ENCODE peak calls at places on chromosome 22, in six cellular contexts. F, M, N, Q, K and U are unnamed samples. For H3K4me1 and H3K36me3, the result is how much of the 10 kb centered on the place peaks cover.

GRCh38 chr22:21102659-21103267 is 57.0 kb downstream of the LRRC74B start:
- DNase-seq in F (peak), M (peak), N (peak), Q (peak), K (peak), U (no peak)

GRCh38 chr22:49352361-49353169 is 475.1 kb downstream of the BRD1 start:
- DNase-seq in F (no peak), M (no peak), N (no peak), Q (no peak), K (no peak), U (no peak)

GRCh38 chr22:27809226-27809625 is 7.7 kb upstream of the MN1 start:
- DNase-seq in F (no peak), M (no peak), N (no peak), Q (no peak), K (no peak), U (no peak)

GRCh38 chr22:48244388-48245118 is 1482.1 kb downstream of the TBC1D22A start:
- DNase-seq in F (no peak), M (no peak), N (no peak), Q (no peak), K (no peak), U (no peak)

GRCh38 chr22:49413551-49413950 is 414.1 kb downstream of the BRD1 start:
- DNase-seq in F (no peak), M (no peak), N (no peak), Q (no peak), K (no peak), U (no peak)

GRCh38 chr22:49360746-49361145 is 466.9 kb downstream of the BRD1 start:
- DNase-seq in F (no peak), M (no peak), N (no peak), Q (no peak), K (no peak), U (no peak)

GRCh38 chr22:31891366-31892079 is 52.8 kb upstream of the YWHAH start:
- DNase-seq in F (no peak), M (no peak), N (peak), Q (no peak), K (no peak), U (no peak)

GRCh38 chr22:44012172-44012571 is 11.9 kb upstream of the PARVB start:
- DNase-seq in F (no peak), M (no peak), N (no peak), Q (no peak), K (no peak), U (no peak)

GRCh38 chr22:20549232-20549841 is 41.9 kb downstream of the MED15 start:
- DNase-seq in F (peak), M (peak), N (peak), Q (no peak), K (no peak), U (no peak)

GRCh38 chr22:38490915-38491314 is 15.2 kb downstream of the DDX17 start:
- DNase-seq in F (no peak), M (no peak), N (peak), Q (peak), K (peak), U (no peak)

GRCh38 chr22:24101966-24102365 is 79.3 kb upstream of the SUSD2 start:
- DNase-seq in F (no peak), M (no peak), N (no peak), Q (no peak), K (peak), U (no peak)

GRCh38 chr22:43848366-43849171 is 13.7 kb downstream of the SULT4A1 start:
- DNase-seq in F (no peak), M (no peak), N (peak), Q (no peak), K (no peak), U (no peak)

GRCh38 chr22:28051787-28052356 is 132.8 kb upstream of the PITPNB start:
- DNase-seq in F (peak), M (no peak), N (peak), Q (peak), K (peak), U (no peak)

GRCh38 chr22:38751422-38752346 is 4.1 kb downstream of the SUN2 start:
- DNase-seq in F (peak), M (peak), N (no peak), Q (peak), K (peak), U (peak)

GRCh38 chr22:22380098-22381030 is 128.2 kb downstream of the ZNF280B start:
- DNase-seq in F (no peak), M (no peak), N (no peak), Q (no peak), K (no peak), U (no peak)

GRCh38 chr22:29757096-29757495 is 9.7 kb downstream of the ZMAT5 start:
- DNase-seq in F (no peak), M (no peak), N (no peak), Q (no peak), K (no peak), U (no peak)

GRCh38 chr22:29003975-29004646 is 57.5 kb downstream of the C22orf31 start:
- DNase-seq in F (no peak), M (no peak), N (no peak), Q (peak), K (no peak), U (no peak)

GRCh38 chr22:31227186-31227585 is 15.1 kb downstream of the LIMK2 start:
- DNase-seq in F (no peak), M (no peak), N (peak), Q (no peak), K (no peak), U (no peak)

GRCh38 chr22:28052818-28053217 is 133.8 kb upstream of the PITPNB start:
- DNase-seq in F (no peak), M (no peak), N (no peak), Q (no peak), K (no peak), U (no peak)

GRCh38 chr22:44088976-44089570 is 65.0 kb downstream of the PARVB start:
- DNase-seq in F (no peak), M (no peak), N (no peak), Q (no peak), K (peak), U (no peak)

GRCh38 chr22:33737662-33738061 is 182.6 kb downstream of the LARGE1 start:
- DNase-seq in F (no peak), M (no peak), N (no peak), Q (no peak), K (no peak), U (no peak)

GRCh38 chr22:43262990-43263644 is 76.2 kb upstream of the TTLL12 start:
- DNase-seq in F (no peak), M (peak), N (peak), Q (no peak), K (no peak), U (no peak)

GRCh38 chr22:49767355-49768062 is 60.2 kb downstream of the BRD1 start:
- DNase-seq in F (peak), M (no peak), N (peak), Q (no peak), K (no peak), U (no peak)

GRCh38 chr22:22428222-22429098 is 80.1 kb downstream of the ZNF280B start:
- DNase-seq in F (no peak), M (no peak), N (no peak), Q (no peak), K (no peak), U (no peak)

GRCh38 chr22:16974298-16975084 is 33.5 kb downstream of the GAB4 start:
- DNase-seq in F (no peak), M (no peak), N (no peak), Q (peak), K (no peak), U (no peak)

GRCh38 chr22:36049678-36049997 is 21.0 kb upstream of the RBFOX2 start:
- DNase-seq in F (no peak), M (no peak), N (no peak), Q (no peak), K (no peak), U (no peak)

GRCh38 chr22:35561796-35562526 is 21.3 kb downstream of the RASD2 start:
- DNase-seq in F (no peak), M (no peak), N (peak), Q (no peak), K (no peak), U (no peak)

GRCh38 chr22:25762147-25762546 is 20.2 kb downstream of the MYO18B start:
- DNase-seq in F (no peak), M (no peak), N (peak), Q (no peak), K (no peak), U (no peak)

GRCh38 chr22:34886391-34886790 is 179.6 kb upstream of the ISX start:
- DNase-seq in F (no peak), M (no peak), N (no peak), Q (no peak), K (no peak), U (no peak)

GRCh38 chr22:48719978-48720661 is 1107.6 kb downstream of the BRD1 start:
- DNase-seq in F (no peak), M (no peak), N (no peak), Q (no peak), K (no peak), U (no peak)

GRCh38 chr22:36160499-36160942 is at the start of gene APOL3:
- DNase-seq in F (peak), M (peak), N (peak), Q (peak), K (peak), U (no peak)

DNA sequence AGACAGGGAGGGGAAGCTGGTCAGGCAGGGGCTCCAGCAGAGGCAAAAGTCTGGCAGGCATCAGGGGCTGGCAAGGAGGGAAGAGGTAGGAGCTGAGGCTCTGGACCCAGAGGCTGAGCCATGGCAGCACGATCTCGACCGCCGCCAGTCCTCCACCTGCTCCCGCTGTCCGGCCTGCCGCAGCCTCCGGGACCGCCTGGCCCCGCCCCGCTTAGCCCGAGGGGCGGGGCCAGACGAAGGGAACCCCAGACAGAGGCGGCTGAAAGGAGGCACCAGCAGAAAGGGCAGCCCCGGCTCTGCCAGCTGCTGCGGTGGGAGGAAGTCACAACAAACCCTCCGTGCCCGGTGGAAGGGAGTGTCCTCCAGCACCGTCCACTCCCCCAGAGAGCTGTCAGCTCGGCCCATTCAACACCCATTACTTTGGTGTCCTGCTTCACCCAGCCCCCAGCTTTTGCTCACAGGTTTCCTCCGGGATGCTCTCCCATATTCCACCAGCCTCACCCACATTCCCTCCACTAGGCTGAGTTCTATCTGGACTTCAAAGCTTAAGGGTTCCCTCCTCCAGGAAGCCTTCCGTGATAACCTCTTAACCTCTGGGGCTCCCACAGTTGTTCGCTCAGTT is at the start of gene MFNG:
- DNase-seq in F (peak), M (peak), N (peak), Q (peak), K (peak), U (peak)
- H3K4me3 ChIP-seq in F (peak), M (peak), N (no peak), Q (peak), K (peak), U (peak)

DNA sequence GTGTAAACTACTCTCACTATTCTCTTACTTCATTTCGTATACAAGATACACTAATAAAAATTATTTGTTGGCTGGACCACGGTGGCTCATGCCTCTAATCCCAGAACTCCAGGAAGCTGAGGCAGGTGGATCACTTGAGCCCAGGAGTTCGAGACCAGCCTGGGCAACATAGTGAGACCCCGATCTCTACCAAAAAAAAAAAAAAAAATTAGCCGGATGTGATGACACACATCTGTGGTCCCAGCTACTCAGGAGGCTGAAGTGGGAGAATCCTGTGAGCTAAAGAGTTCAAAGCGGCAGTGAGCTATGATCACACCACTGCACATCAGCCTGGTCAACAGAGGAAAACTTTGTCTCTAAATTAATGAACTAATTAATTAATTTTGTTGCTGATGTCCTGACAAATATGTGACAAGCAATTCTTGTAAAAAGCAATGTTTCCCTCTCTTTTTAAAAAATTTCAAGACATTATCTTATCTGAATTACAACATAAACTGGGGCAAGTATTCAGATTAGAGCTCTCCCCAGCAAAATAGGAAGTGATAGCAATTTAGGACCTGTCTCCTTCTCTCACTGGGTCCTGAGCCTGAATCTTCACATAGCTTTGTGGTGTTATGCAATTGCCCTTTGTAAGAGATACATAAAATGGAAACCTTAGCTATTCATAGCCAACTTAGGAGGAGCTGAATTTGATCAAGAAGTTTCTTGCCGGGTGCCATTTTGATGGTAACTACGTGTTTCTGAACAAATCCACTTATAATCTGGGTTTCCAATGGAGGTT is 17.6 kb upstream of the TMA7B start:
- DNase-seq in F (no peak), M (no peak), N (peak), Q (no peak), K (no peak), U (no peak)
- H3K4me1 ChIP-seq in F (half or more), M (half or more), N (under half), Q (under half), K (under half), U (under half)

GRCh38 chr22:41171996-41172395 is 33.1 kb upstream of the L3MBTL2 start:
- DNase-seq in F (no peak), M (no peak), N (no peak), Q (no peak), K (no peak), U (no peak)
- H3K36me3 ChIP-seq in F (half or more), M (half or more), N (half or more), Q (under half), K (half or more), U (half or more)

GRCh38 chr22:45978275-45978713 is 1.3 kb upstream of the WNT7B start:
- DNase-seq in F (no peak), M (no peak), N (no peak), Q (no peak), K (no peak), U (no peak)
- H3K4me3 ChIP-seq in F (no peak), M (no peak), N (no peak), Q (no peak), K (peak), U (peak)